ENCODE peak calls at places on chromosome 5, in five cellular contexts. One of them, this sample, is unnamed.

GRCh38 chr5:27702339-27702820 is 664.0 kb upstream of the CDH9 start:
- DNase-seq in CD8-positive, alpha-beta T cell: no peak
- DNase-seq in prostate gland: no peak
- DNase-seq in psoas muscle: no peak
- DNase-seq in coronary artery: no peak
- DNase-seq in this sample: no peak

GRCh38 chr5:36948041-36948440 is 71.5 kb downstream of the NIPBL start:
- DNase-seq in CD8-positive, alpha-beta T cell: no peak
- DNase-seq in prostate gland: no peak
- DNase-seq in psoas muscle: no peak
- DNase-seq in coronary artery: no peak
- DNase-seq in this sample: no peak

GRCh38 chr5:108303086-108303485 is 78.8 kb downstream of the FBXL17 start:
- DNase-seq in CD8-positive, alpha-beta T cell: no peak
- DNase-seq in prostate gland: no peak
- DNase-seq in psoas muscle: no peak
- DNase-seq in coronary artery: no peak
- DNase-seq in this sample: no peak

GRCh38 chr5:100643473-100643872 is 108.3 kb downstream of the FAM174A start:
- DNase-seq in CD8-positive, alpha-beta T cell: no peak
- DNase-seq in prostate gland: no peak
- DNase-seq in psoas muscle: no peak
- DNase-seq in coronary artery: no peak
- DNase-seq in this sample: no peak

GRCh38 chr5:62306494-62307363 is 723 bp downstream of the KIF2A start:
- DNase-seq in CD8-positive, alpha-beta T cell: peak
- DNase-seq in prostate gland: peak
- DNase-seq in psoas muscle: no peak
- DNase-seq in coronary artery: peak
- DNase-seq in this sample: peak

GRCh38 chr5:124876564-124876963 is 130.1 kb upstream of the ZNF608 start:
- DNase-seq in CD8-positive, alpha-beta T cell: no peak
- DNase-seq in prostate gland: no peak
- DNase-seq in psoas muscle: no peak
- DNase-seq in coronary artery: no peak
- DNase-seq in this sample: no peak

GRCh38 chr5:137696481-137696880 is 39.4 kb downstream of the KLHL3 start:
- DNase-seq in CD8-positive, alpha-beta T cell: no peak
- DNase-seq in prostate gland: no peak
- DNase-seq in psoas muscle: no peak
- DNase-seq in coronary artery: no peak
- DNase-seq in this sample: no peak

GRCh38 chr5:158543539-158544387 is 556.0 kb downstream of the EBF1 start:
- DNase-seq in CD8-positive, alpha-beta T cell: no peak
- DNase-seq in prostate gland: no peak
- DNase-seq in psoas muscle: no peak
- DNase-seq in coronary artery: no peak
- DNase-seq in this sample: no peak

GRCh38 chr5:175734501-175734900 is 76.6 kb downstream of the HRH2 start:
- DNase-seq in CD8-positive, alpha-beta T cell: no peak
- DNase-seq in prostate gland: no peak
- DNase-seq in psoas muscle: no peak
- DNase-seq in coronary artery: no peak
- DNase-seq in this sample: no peak

GRCh38 chr5:158759276-158759675 is 340.4 kb downstream of the EBF1 start:
- DNase-seq in CD8-positive, alpha-beta T cell: no peak
- DNase-seq in prostate gland: no peak
- DNase-seq in psoas muscle: no peak
- DNase-seq in coronary artery: no peak
- DNase-seq in this sample: no peak

GRCh38 chr5:2167671-2168070 is 284.9 kb upstream of the IRX4 start:
- DNase-seq in CD8-positive, alpha-beta T cell: no peak
- DNase-seq in prostate gland: no peak
- DNase-seq in psoas muscle: peak
- DNase-seq in coronary artery: no peak
- DNase-seq in this sample: no peak

GRCh38 chr5:172758077-172758835 is 12.7 kb downstream of the DUSP1 start:
- DNase-seq in CD8-positive, alpha-beta T cell: no peak
- DNase-seq in prostate gland: no peak
- DNase-seq in psoas muscle: no peak
- DNase-seq in coronary artery: no peak
- DNase-seq in this sample: no peak

GRCh38 chr5:125233944-125234343 is 487.5 kb upstream of the ZNF608 start:
- DNase-seq in CD8-positive, alpha-beta T cell: no peak
- DNase-seq in prostate gland: no peak
- DNase-seq in psoas muscle: no peak
- DNase-seq in coronary artery: no peak
- DNase-seq in this sample: no peak

GRCh38 chr5:58259685-58260152 is 200.2 kb downstream of the PLK2 start:
- DNase-seq in CD8-positive, alpha-beta T cell: no peak
- DNase-seq in prostate gland: no peak
- DNase-seq in psoas muscle: no peak
- DNase-seq in coronary artery: no peak
- DNase-seq in this sample: no peak

GRCh38 chr5:115351356-115352195 is 55.1 kb upstream of the CCDC112 start:
- DNase-seq in CD8-positive, alpha-beta T cell: no peak
- DNase-seq in prostate gland: no peak
- DNase-seq in psoas muscle: no peak
- DNase-seq in coronary artery: no peak
- DNase-seq in this sample: no peak

GRCh38 chr5:109905906-109906305 is 216.2 kb downstream of the MAN2A1 start:
- DNase-seq in CD8-positive, alpha-beta T cell: no peak
- DNase-seq in prostate gland: no peak
- DNase-seq in psoas muscle: no peak
- DNase-seq in coronary artery: no peak
- DNase-seq in this sample: no peak

GRCh38 chr5:171428849-171429542 is 9.5 kb downstream of the FGF18 start:
- DNase-seq in CD8-positive, alpha-beta T cell: no peak
- DNase-seq in prostate gland: no peak
- DNase-seq in psoas muscle: no peak
- DNase-seq in coronary artery: no peak
- DNase-seq in this sample: no peak

GRCh38 chr5:111392181-111392580 is 120.2 kb downstream of the STARD4 start:
- DNase-seq in CD8-positive, alpha-beta T cell: no peak
- DNase-seq in prostate gland: no peak
- DNase-seq in psoas muscle: no peak
- DNase-seq in coronary artery: no peak
- DNase-seq in this sample: no peak

GRCh38 chr5:61030163-61030482 is 85.1 kb downstream of the NDUFAF2 start:
- DNase-seq in CD8-positive, alpha-beta T cell: no peak
- DNase-seq in prostate gland: no peak
- DNase-seq in psoas muscle: no peak
- DNase-seq in coronary artery: no peak
- DNase-seq in this sample: no peak

GRCh38 chr5:138605254-138605972 is 30.2 kb upstream of the HSPA9 start:
- DNase-seq in CD8-positive, alpha-beta T cell: no peak
- DNase-seq in prostate gland: no peak
- DNase-seq in psoas muscle: no peak
- DNase-seq in coronary artery: no peak
- DNase-seq in this sample: no peak

GRCh38 chr5:154866841-154867240 is 8.4 kb downstream of the CNOT8 start:
- DNase-seq in CD8-positive, alpha-beta T cell: no peak
- DNase-seq in prostate gland: no peak
- DNase-seq in psoas muscle: no peak
- DNase-seq in coronary artery: no peak
- DNase-seq in this sample: no peak

GRCh38 chr5:174811438-174811837 is 87.1 kb downstream of the MSX2 start:
- DNase-seq in CD8-positive, alpha-beta T cell: no peak
- DNase-seq in prostate gland: no peak
- DNase-seq in psoas muscle: no peak
- DNase-seq in coronary artery: no peak
- DNase-seq in this sample: no peak

GRCh38 chr5:50730336-50730735 is 63.9 kb downstream of the PARP8 start:
- DNase-seq in CD8-positive, alpha-beta T cell: no peak
- DNase-seq in prostate gland: no peak
- DNase-seq in psoas muscle: no peak
- DNase-seq in coronary artery: no peak
- DNase-seq in this sample: no peak
- TF ChIP-seq CTCF in CD8-positive, alpha-beta T cell: no peak
- TF ChIP-seq CTCF in prostate gland: no peak
- TF ChIP-seq CTCF in psoas muscle: no peak
- TF ChIP-seq CTCF in coronary artery: no peak
- TF ChIP-seq CTCF in this sample: no peak

GRCh38 chr5:150780180-150780692 is 1.7 kb downstream of the SMIM3 start:
- DNase-seq in CD8-positive, alpha-beta T cell: no peak
- DNase-seq in prostate gland: no peak
- DNase-seq in psoas muscle: peak
- DNase-seq in coronary artery: no peak
- DNase-seq in this sample: peak

GRCh38 chr5:150778103-150778516 is 447 bp upstream of the SMIM3 start:
- DNase-seq in CD8-positive, alpha-beta T cell: no peak
- DNase-seq in prostate gland: no peak
- DNase-seq in psoas muscle: no peak
- DNase-seq in coronary artery: no peak
- DNase-seq in this sample: peak

GRCh38 chr5:150780816-150781221 is 2.3 kb downstream of the SMIM3 start:
- DNase-seq in CD8-positive, alpha-beta T cell: no peak
- DNase-seq in prostate gland: peak
- DNase-seq in psoas muscle: no peak
- DNase-seq in coronary artery: no peak
- DNase-seq in this sample: peak

GRCh38 chr5:150778517-150779396 is at the start of gene SMIM3:
- DNase-seq in CD8-positive, alpha-beta T cell: peak
- DNase-seq in prostate gland: peak
- DNase-seq in psoas muscle: peak
- DNase-seq in coronary artery: peak
- DNase-seq in this sample: peak

GRCh38 chr5:150779397-150780179 is 1.0 kb downstream of the SMIM3 start:
- DNase-seq in CD8-positive, alpha-beta T cell: no peak
- DNase-seq in prostate gland: no peak
- DNase-seq in psoas muscle: no peak
- DNase-seq in coronary artery: no peak
- DNase-seq in this sample: no peak
- H3K27ac ChIP-seq in CD8-positive, alpha-beta T cell: no peak
- H3K27ac ChIP-seq in prostate gland: peak
- H3K27ac ChIP-seq in psoas muscle: peak
- H3K27ac ChIP-seq in coronary artery: peak
- H3K27ac ChIP-seq in this sample: peak

DNA sequence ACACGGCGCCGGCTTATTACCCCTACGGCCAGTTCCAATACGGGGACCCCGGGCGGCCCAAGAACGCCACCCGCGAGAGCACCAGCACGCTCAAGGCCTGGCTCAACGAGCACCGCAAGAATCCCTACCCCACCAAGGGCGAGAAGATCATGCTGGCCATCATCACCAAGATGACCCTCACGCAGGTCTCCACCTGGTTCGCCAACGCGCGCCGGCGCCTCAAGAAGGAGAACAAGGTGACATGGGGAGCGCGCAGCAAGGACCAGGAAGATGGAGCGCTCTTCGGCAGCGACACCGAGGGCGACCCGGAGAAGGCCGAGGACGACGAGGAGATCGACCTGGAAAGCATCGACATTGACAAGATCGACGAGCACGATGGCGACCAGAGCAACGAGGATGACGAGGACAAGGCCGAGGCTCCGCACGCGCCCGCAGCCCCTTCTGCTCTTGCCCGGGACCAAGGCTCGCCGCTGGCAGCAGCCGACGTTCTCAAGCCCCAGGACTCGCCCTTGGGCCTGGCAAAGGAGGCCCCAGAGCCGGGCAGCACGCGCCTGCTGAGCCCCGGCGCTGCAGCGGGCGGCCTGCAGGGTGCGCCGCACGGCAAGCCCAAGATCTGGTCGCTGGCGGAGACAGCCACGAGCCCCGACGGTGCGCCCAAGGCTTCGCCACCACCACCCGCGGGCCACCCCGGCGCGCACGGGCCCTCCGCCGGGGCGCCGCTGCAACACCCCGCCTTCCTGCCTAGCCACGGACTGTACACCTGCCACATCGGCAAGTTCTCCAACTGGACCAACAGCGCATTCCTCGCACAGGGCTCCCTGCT is 3.9 kb downstream of the IRX1 start:
- DNase-seq in CD8-positive, alpha-beta T cell: no peak
- DNase-seq in prostate gland: no peak
- DNase-seq in psoas muscle: no peak
- DNase-seq in coronary artery: no peak
- DNase-seq in this sample: no peak
- TF ChIP-seq CTCF in CD8-positive, alpha-beta T cell: no peak
- TF ChIP-seq CTCF in prostate gland: no peak
- TF ChIP-seq CTCF in psoas muscle: no peak
- TF ChIP-seq CTCF in coronary artery: no peak
- TF ChIP-seq CTCF in this sample: no peak

GRCh38 chr5:160468576-160468975 is 46.9 kb downstream of the PTTG1 start:
- DNase-seq in CD8-positive, alpha-beta T cell: no peak
- DNase-seq in prostate gland: no peak
- DNase-seq in psoas muscle: no peak
- DNase-seq in coronary artery: no peak
- DNase-seq in this sample: no peak

GRCh38 chr5:160469156-160470144 is 47.8 kb downstream of the PTTG1 start:
- DNase-seq in CD8-positive, alpha-beta T cell: no peak
- DNase-seq in prostate gland: no peak
- DNase-seq in psoas muscle: no peak
- DNase-seq in coronary artery: no peak
- DNase-seq in this sample: no peak

GRCh38 chr5:160471761-160472160 is 50.1 kb downstream of the PTTG1 start:
- DNase-seq in CD8-positive, alpha-beta T cell: no peak
- DNase-seq in prostate gland: no peak
- DNase-seq in psoas muscle: no peak
- DNase-seq in coronary artery: no peak
- DNase-seq in this sample: peak

GRCh38 chr5:160472482-160472881 is 50.8 kb downstream of the PTTG1 start:
- DNase-seq in CD8-positive, alpha-beta T cell: no peak
- DNase-seq in prostate gland: no peak
- DNase-seq in psoas muscle: no peak
- DNase-seq in coronary artery: no peak
- DNase-seq in this sample: no peak

GRCh38 chr5:160470437-160471341 is 49.0 kb downstream of the PTTG1 start:
- DNase-seq in CD8-positive, alpha-beta T cell: no peak
- DNase-seq in prostate gland: peak
- DNase-seq in psoas muscle: no peak
- DNase-seq in coronary artery: no peak
- DNase-seq in this sample: peak
- H3K27ac ChIP-seq in CD8-positive, alpha-beta T cell: peak
- H3K27ac ChIP-seq in prostate gland: no peak
- H3K27ac ChIP-seq in psoas muscle: no peak
- H3K27ac ChIP-seq in coronary artery: peak
- H3K27ac ChIP-seq in this sample: peak

GRCh38 chr5:45774528-45774927 is 78.3 kb upstream of the HCN1 start:
- DNase-seq in CD8-positive, alpha-beta T cell: no peak
- DNase-seq in prostate gland: no peak
- DNase-seq in psoas muscle: no peak
- DNase-seq in coronary artery: no peak
- DNase-seq in this sample: no peak
- TF ChIP-seq CTCF in CD8-positive, alpha-beta T cell: no peak
- TF ChIP-seq CTCF in prostate gland: no peak
- TF ChIP-seq CTCF in psoas muscle: peak
- TF ChIP-seq CTCF in coronary artery: no peak
- TF ChIP-seq CTCF in this sample: no peak

DNA sequence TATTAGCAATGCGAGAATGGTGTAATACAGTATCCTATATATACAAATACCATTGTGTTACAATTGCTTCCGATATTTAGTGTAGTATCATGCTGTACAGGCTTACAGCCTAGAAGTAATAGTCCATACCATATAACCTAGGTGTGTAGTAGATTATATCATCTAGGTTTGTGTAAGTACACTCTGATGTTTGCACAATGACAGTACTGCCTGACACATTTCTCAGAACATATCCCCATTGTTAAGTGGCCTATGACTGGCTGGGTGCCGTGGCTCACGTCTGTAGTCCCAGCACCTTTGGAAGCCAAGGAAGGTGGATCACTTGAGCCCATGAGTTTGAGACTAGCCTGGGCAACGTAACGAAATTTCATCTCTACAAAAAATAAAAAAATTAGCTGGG is 124.6 kb downstream of the PAM start:
- DNase-seq in CD8-positive, alpha-beta T cell: no peak
- DNase-seq in prostate gland: no peak
- DNase-seq in psoas muscle: no peak
- DNase-seq in coronary artery: no peak
- DNase-seq in this sample: no peak
- H3K27ac ChIP-seq in CD8-positive, alpha-beta T cell: no peak
- H3K27ac ChIP-seq in prostate gland: no peak
- H3K27ac ChIP-seq in psoas muscle: no peak
- H3K27ac ChIP-seq in coronary artery: no peak
- H3K27ac ChIP-seq in this sample: no peak